ENCODE peak calls at places on chromosome 12, in eight cellular contexts. L is C1 segment of cervical spinal cord; D is AG09309; P is Right ventricle myocardium superior; V is Panc1; E is posterior cingulate gyrus; C is naive thymus-derived CD8-positive, alpha-beta T cell; S is mucosa of descending colon. J is an unnamed sample.

GRCh38 chr12:119326341-119326740 is 8.2 kb upstream of the CCDC60 start:
- DNase-seq in L (no peak), V (no peak), E (no peak), D (no peak), S (no peak), C (no peak), P (no peak), J (no peak)

GRCh38 chr12:11795910-11796459 is 146.5 kb downstream of the ETV6 start:
- DNase-seq in C (no peak), V (peak), D (no peak), E (no peak), P (no peak), S (no peak), L (no peak), J (no peak)

GRCh38 chr12:31460024-31460423 is 130.9 kb downstream of the DENND5B start:
- DNase-seq in P (no peak), L (no peak), S (no peak), V (no peak), E (no peak), C (no peak), D (no peak), J (no peak)

GRCh38 chr12:32466187-32466586 is 66.8 kb downstream of the FGD4 start:
- DNase-seq in L (no peak), E (no peak), C (no peak), V (no peak), D (no peak), P (no peak), S (no peak), J (no peak)

GRCh38 chr12:60072911-60073310 is 477.1 kb downstream of the SLC16A7 start:
- DNase-seq in V (no peak), P (no peak), L (no peak), E (no peak), C (no peak), D (no peak), S (no peak), J (no peak)

GRCh38 chr12:41032386-41032785 is 155.7 kb upstream of the PDZRN4 start:
- DNase-seq in P (no peak), S (no peak), D (no peak), V (no peak), L (no peak), C (no peak), E (no peak), J (no peak)

GRCh38 chr12:132230381-132230780 is 86.1 kb downstream of the NOC4L start:
- DNase-seq in P (no peak), C (no peak), E (no peak), D (no peak), S (peak), V (no peak), L (no peak), J (no peak)

GRCh38 chr12:92558806-92559205 is 144.0 kb upstream of the PLEKHG7 start:
- DNase-seq in C (no peak), P (no peak), S (no peak), D (no peak), E (no peak), V (no peak), L (no peak), J (no peak)

GRCh38 chr12:131736807-131737484 is 26.1 kb downstream of the SFSWAP start:
- DNase-seq in V (peak), D (no peak), C (no peak), L (no peak), S (peak), E (no peak), P (no peak), J (peak)

GRCh38 chr12:75366629-75367028 is 24.3 kb upstream of the GLIPR1L2 start:
- DNase-seq in L (no peak), V (no peak), P (no peak), E (no peak), D (no peak), C (no peak), S (no peak), J (no peak)

GRCh38 chr12:78494911-78495310 is 369.7 kb upstream of the SYT1 start:
- DNase-seq in C (no peak), L (no peak), E (no peak), V (no peak), P (no peak), S (no peak), D (no peak), J (no peak)

GRCh38 chr12:64412458-64412857 is 8.3 kb downstream of the XPOT start:
- DNase-seq in C (no peak), P (no peak), S (no peak), L (no peak), E (no peak), V (no peak), D (peak), J (no peak)

GRCh38 chr12:96104566-96104965 is 69.2 kb upstream of the LTA4H start:
- DNase-seq in S (no peak), C (no peak), D (no peak), V (no peak), P (no peak), E (no peak), L (peak), J (no peak)

GRCh38 chr12:114799574-114800487 is 115.9 kb upstream of the TBX3 start:
- DNase-seq in D (no peak), V (no peak), E (no peak), C (no peak), L (no peak), P (peak), S (no peak), J (no peak)

GRCh38 chr12:110590806-110591326 is 7.7 kb upstream of the PPTC7 start:
- DNase-seq in C (no peak), E (no peak), P (no peak), D (peak), L (no peak), V (no peak), S (no peak), J (no peak)

GRCh38 chr12:95763809-95764253 is 26.7 kb downstream of the NTN4 start:
- DNase-seq in E (no peak), P (no peak), S (no peak), D (peak), V (peak), C (no peak), L (no peak), J (no peak)

GRCh38 chr12:9731393-9731792 is 1.5 kb downstream of the CLECL1 start:
- DNase-seq in E (no peak), C (no peak), L (no peak), D (no peak), S (no peak), V (no peak), P (no peak), J (no peak)

GRCh38 chr12:120719072-120719471 is 6.6 kb upstream of the ACADS start:
- DNase-seq in S (no peak), E (no peak), L (no peak), P (no peak), V (no peak), D (no peak), C (no peak), J (no peak)

GRCh38 chr12:22287776-22288621 is 46.5 kb downstream of the ST8SIA1 start:
- DNase-seq in L (no peak), C (no peak), S (no peak), D (no peak), V (no peak), E (no peak), P (no peak), J (no peak)

GRCh38 chr12:57244306-57244696 is 6.7 kb downstream of the STAC3 start:
- DNase-seq in V (no peak), L (no peak), D (no peak), P (no peak), C (no peak), S (no peak), E (no peak), J (no peak)

GRCh38 chr12:108720757-108721514 is 10.4 kb downstream of the CORO1C start:
- DNase-seq in L (no peak), D (no peak), P (no peak), C (no peak), E (no peak), V (no peak), S (no peak), J (no peak)

GRCh38 chr12:118773956-118774723 is 207.2 kb upstream of the SRRM4 start:
- DNase-seq in P (no peak), V (no peak), C (no peak), L (peak), D (no peak), E (peak), S (no peak), J (no peak)

GRCh38 chr12:121537814-121538698 is 42.8 kb downstream of the KDM2B start:
- DNase-seq in S (no peak), V (no peak), E (no peak), D (no peak), P (peak), L (peak), C (no peak), J (no peak)

GRCh38 chr12:47391566-47391965 is 311.8 kb upstream of the AMIGO2 start:
- DNase-seq in D (no peak), P (no peak), S (no peak), L (no peak), C (peak), E (no peak), V (no peak), J (no peak)

GRCh38 chr12:82708507-82708906 is 21.8 kb downstream of the TMTC2 start:
- DNase-seq in L (peak), V (no peak), C (no peak), P (peak), S (no peak), D (no peak), E (peak), J (no peak)

GRCh38 chr12:71392521-71393145 is 47.0 kb upstream of the LGR5 start:
- DNase-seq in V (peak), L (peak), C (peak), D (peak), P (no peak), S (no peak), E (no peak), J (no peak)

J was measured in osteocyte.